ENCODE peak calls at places on chromosomes 4 and X, in six cellular contexts. P is stimulated activated CD4-positive, alpha-beta T cell treated with anti-CD3 and anti-CD28 coated beads, Interleukin-1b, Interleukin-23, amount 100 ng/mL, for 48 hours; R is cardiac muscle cell; S is EL; D is transverse colon; G is stimulated activated CD8-positive, alpha-beta memory T cell treated with anti-CD3 and anti-CD28 coated beads, Interleukin-4, amount 100 ng/mL, for 24 hours. H is an unnamed sample.

GRCh38 chr4:106032851-106033286 is 137.6 kb downstream of the NPNT start:
- DNase-seq in P (no peak), R (peak), S (peak), D (no peak), G (no peak), H (no peak)

GRCh38 chr4:8248091-8248490 is 21.5 kb upstream of the HTRA3 start:
- DNase-seq in P (no peak), R (peak), S (no peak), D (no peak), G (no peak), H (no peak)

GRCh38 chr4:180923476-180923875 is 1319.7 kb upstream of the TENM3 start:
- DNase-seq in P (no peak), R (no peak), S (peak), D (no peak), G (no peak), H (no peak)

GRCh38 chr4:153764611-153765368 is 5.0 kb upstream of the RNF175 start:
- DNase-seq in P (no peak), R (no peak), S (no peak), D (no peak), G (no peak), H (no peak)

GRCh38 chr4:107548211-107548905 is 171.7 kb downstream of the PAPSS1 start:
- DNase-seq in P (no peak), R (peak), S (no peak), D (no peak), G (no peak), H (no peak)

GRCh38 chrX:10516781-10517322 is 103.5 kb downstream of the MID1 start:
- DNase-seq in P (no peak), R (no peak), S (no peak), D (no peak), G (no peak), H (no peak)

GRCh38 chr4:123671633-123672404 is 275.2 kb downstream of the SPRY1 start:
- DNase-seq in P (peak), R (no peak), S (no peak), D (no peak), G (peak), H (no peak)

GRCh38 chr4:145248502-145248901 is 68.1 kb upstream of the OTUD4 start:
- DNase-seq in P (no peak), R (no peak), S (no peak), D (no peak), G (no peak), H (no peak)

GRCh38 chr4:36427696-36428095 is 146.3 kb downstream of the DTHD1 start:
- DNase-seq in P (no peak), R (no peak), S (no peak), D (no peak), G (no peak), H (no peak)